ENCODE peak calls at places on chromosomes 7 and 10, in four cellular contexts. F, D, J and K are unnamed samples.

GRCh38 chr7:95549818-95550529 is 46.3 kb downstream of the PDK4 start:
- DNase-seq in F (no peak), D (peak), J (no peak), K (peak)

GRCh38 chr7:77791956-77792355 is 6.3 kb downstream of the TMEM60 start:
- DNase-seq in F (no peak), D (no peak), J (no peak), K (no peak)

GRCh38 chr7:97001656-97002554 is 3.4 kb upstream of the DLX6 start:
- DNase-seq in F (no peak), D (no peak), J (no peak), K (no peak)

GRCh38 chr7:28432105-28432504 is 19.8 kb downstream of the CREB5 start:
- DNase-seq in F (no peak), D (no peak), J (no peak), K (no peak)

GRCh38 chr7:129202058-129202777 is 13.8 kb downstream of the SMO start:
- DNase-seq in F (no peak), D (no peak), J (no peak), K (no peak)

GRCh38 chr7:130361681-130362080 is 17.1 kb downstream of the CPA5 start:
- DNase-seq in F (no peak), D (no peak), J (no peak), K (no peak)

GRCh38 chr10:13873201-13873600 is 286.4 kb downstream of the PRPF18 start:
- DNase-seq in F (no peak), D (no peak), J (no peak), K (no peak)

GRCh38 chr10:58384536-58384998 is 643 bp upstream of the TFAM start:
- DNase-seq in F (no peak), D (no peak), J (no peak), K (no peak)

GRCh38 chr10:125878957-125879835 is 1.9 kb downstream of the DHX32 start:
- DNase-seq in F (no peak), D (no peak), J (no peak), K (peak)

GRCh38 chr7:14233898-14234174 is 244.4 kb upstream of the ETV1 start:
- DNase-seq in F (no peak), D (no peak), J (no peak), K (no peak)

GRCh38 chr10:48523212-48523819 is 81.6 kb downstream of the ARHGAP22 start:
- DNase-seq in F (no peak), D (peak), J (no peak), K (no peak)

GRCh38 chr10:119090026-119090808 is 9.6 kb upstream of the EIF3A start:
- DNase-seq in F (peak), D (no peak), J (no peak), K (no peak)

GRCh38 chr10:58813573-58813972 is 300.9 kb downstream of the BICC1 start:
- DNase-seq in F (no peak), D (no peak), J (no peak), K (no peak)

GRCh38 chr10:80409121-80409520 is 770 bp downstream of the PRXL2A start:
- DNase-seq in F (no peak), D (no peak), J (no peak), K (no peak)

GRCh38 chr7:28433604-28434254 is 21.4 kb downstream of the CREB5 start:
- DNase-seq in F (no peak), D (no peak), J (no peak), K (no peak)

GRCh38 chr10:62426600-62426999 is 52.4 kb downstream of the ZNF365 start:
- DNase-seq in F (no peak), D (no peak), J (no peak), K (no peak)